ENCODE peak calls at places on chromosomes 11 and 22, in nine cellular contexts. R, W, D, T, C, Z, P, L and O are unnamed samples.

GRCh38 chr11:1082728-1083620 is 8.3 kb downstream of the MUC2 start:
- DNase-seq in Z (no peak), L (no peak), D (no peak), R (peak; percentile 45), W (no peak), T (peak; percentile 12), C (peak; percentile 58), P (no peak), O (no peak)

GRCh38 chr22:36417281-36417686 is 29.5 kb upstream of the MYH9 start:
- DNase-seq in L (peak; percentile 44), P (peak; percentile 82), D (no peak), W (peak; percentile 76), Z (no peak), C (peak; percentile 76), T (no peak), R (no peak), O (no peak)

GRCh38 chr11:35800970-35801953 is 138.7 kb downstream of the TRIM44 start:
- DNase-seq in T (no peak), L (no peak), Z (no peak), W (no peak), D (no peak), R (no peak), C (no peak), P (no peak), O (no peak)

GRCh38 chr22:36982136-36982535 is 37.1 kb downstream of the TST start:
- DNase-seq in L (no peak), T (no peak), D (no peak), P (no peak), C (no peak), W (no peak), R (no peak), Z (no peak), O (no peak)

GRCh38 chr11:124086447-124086846 is 28.8 kb upstream of the VWA5A start:
- DNase-seq in Z (no peak), T (no peak), C (no peak), W (no peak), P (no peak), R (no peak), D (no peak), L (no peak), O (no peak)

GRCh38 chr22:22593964-22594656 is 35.0 kb upstream of the PRAME start:
- DNase-seq in Z (peak; percentile 48), R (no peak), L (no peak), P (peak; percentile 38), C (no peak), T (peak; percentile 66), W (peak; percentile 22), D (no peak), O (no peak)

GRCh38 chr11:123601136-123601535 is 53.3 kb downstream of the SCN3B start:
- DNase-seq in P (no peak), W (peak; percentile 23), D (no peak), R (no peak), C (no peak), L (no peak), Z (no peak), T (no peak), O (no peak)

GRCh38 chr22:39593061-39593930 is 22.7 kb downstream of the CACNA1I start:
- DNase-seq in W (no peak), R (no peak), T (no peak), Z (no peak), P (no peak), L (no peak), D (no peak), C (no peak), O (no peak)

GRCh38 chr11:57146301-57146700 is 35.5 kb upstream of the LRRC55 start:
- DNase-seq in T (no peak), P (no peak), R (no peak), C (no peak), W (no peak), Z (no peak), L (no peak), D (no peak), O (no peak)

GRCh38 chr11:76074178-76075112 is 131.9 kb downstream of the WNT11 start:
- DNase-seq in T (no peak), Z (no peak), L (no peak), D (no peak), C (no peak), W (peak; percentile 68), R (no peak), P (no peak), O (no peak)

GRCh38 chr11:12048936-12049790 is 40.7 kb upstream of the DKK3 start:
- DNase-seq in P (no peak), R (no peak), W (peak; percentile 37), L (no peak), T (no peak), C (no peak), Z (no peak), D (no peak), O (no peak)

GRCh38 chr11:14642453-14642852 is 1.2 kb upstream of the PDE3B start:
- DNase-seq in R (no peak), L (no peak), D (no peak), C (no peak), T (no peak), P (no peak), Z (no peak), W (no peak), O (no peak)

GRCh38 chr11:67301951-67302516 is 1.3 kb upstream of the SSH3 start:
- DNase-seq in D (peak; percentile 77), T (peak; percentile 60), Z (no peak), L (peak; percentile 71), R (peak; percentile 43), W (peak; percentile 32), C (peak; percentile 83), P (peak; percentile 76), O (no peak)

GRCh38 chr11:9565822-9566560 is 7.5 kb upstream of the WEE1 start:
- DNase-seq in L (peak; percentile 94), D (peak; percentile 89), W (peak; percentile 100), Z (peak; percentile 100), R (peak; percentile 69), P (peak; percentile 53), C (no peak), T (peak; percentile 19), O (no peak)

GRCh38 chr11:69074375-69074774 is 25.6 kb downstream of the TPCN2 start:
- DNase-seq in W (no peak), R (no peak), T (no peak), P (no peak), Z (no peak), C (no peak), D (no peak), L (no peak), O (no peak)

GRCh38 chr11:69073445-69073844 is 24.7 kb downstream of the TPCN2 start:
- DNase-seq in P (no peak), Z (no peak), L (no peak), W (no peak), T (no peak), R (no peak), D (no peak), C (no peak), O (no peak)

GRCh38 chr11:69071086-69071800 is 22.5 kb downstream of the TPCN2 start:
- DNase-seq in C (no peak), R (no peak), D (no peak), T (no peak), P (no peak), Z (no peak), L (no peak), W (no peak), O (no peak)

GRCh38 chr11:69074786-69075185 is 26.1 kb downstream of the TPCN2 start:
- DNase-seq in R (no peak), D (no peak), L (no peak), C (no peak), Z (no peak), W (peak; percentile 23), T (no peak), P (no peak), O (no peak)

GRCh38 chr11:69071956-69072355 is 23.2 kb downstream of the TPCN2 start:
- DNase-seq in C (no peak), L (no peak), P (no peak), Z (no peak), D (no peak), T (no peak), W (no peak), R (no peak), O (no peak)
- TF ChIP-seq CTCF in C (no peak), L (no peak), P (no peak), Z (no peak), D (no peak), T (no peak), W (no peak), R (no peak), O (no peak)

GRCh38 chr22:20156611-20157415 is 6.0 kb upstream of the CCDC188 start:
- DNase-seq in T (peak; percentile 97), Z (peak; percentile 52), R (no peak), C (peak; percentile 89), P (peak; percentile 89), L (peak; percentile 64), W (peak; percentile 58), D (peak; percentile 90), O (peak; percentile 93)
- TF ChIP-seq CTCF in T (peak; percentile 100), Z (peak; percentile 98), R (peak; percentile 98), C (peak; percentile 99), P (peak; percentile 100), L (peak; percentile 96), W (peak; percentile 98), D (peak; percentile 99), O (peak; percentile 99)

DNA sequence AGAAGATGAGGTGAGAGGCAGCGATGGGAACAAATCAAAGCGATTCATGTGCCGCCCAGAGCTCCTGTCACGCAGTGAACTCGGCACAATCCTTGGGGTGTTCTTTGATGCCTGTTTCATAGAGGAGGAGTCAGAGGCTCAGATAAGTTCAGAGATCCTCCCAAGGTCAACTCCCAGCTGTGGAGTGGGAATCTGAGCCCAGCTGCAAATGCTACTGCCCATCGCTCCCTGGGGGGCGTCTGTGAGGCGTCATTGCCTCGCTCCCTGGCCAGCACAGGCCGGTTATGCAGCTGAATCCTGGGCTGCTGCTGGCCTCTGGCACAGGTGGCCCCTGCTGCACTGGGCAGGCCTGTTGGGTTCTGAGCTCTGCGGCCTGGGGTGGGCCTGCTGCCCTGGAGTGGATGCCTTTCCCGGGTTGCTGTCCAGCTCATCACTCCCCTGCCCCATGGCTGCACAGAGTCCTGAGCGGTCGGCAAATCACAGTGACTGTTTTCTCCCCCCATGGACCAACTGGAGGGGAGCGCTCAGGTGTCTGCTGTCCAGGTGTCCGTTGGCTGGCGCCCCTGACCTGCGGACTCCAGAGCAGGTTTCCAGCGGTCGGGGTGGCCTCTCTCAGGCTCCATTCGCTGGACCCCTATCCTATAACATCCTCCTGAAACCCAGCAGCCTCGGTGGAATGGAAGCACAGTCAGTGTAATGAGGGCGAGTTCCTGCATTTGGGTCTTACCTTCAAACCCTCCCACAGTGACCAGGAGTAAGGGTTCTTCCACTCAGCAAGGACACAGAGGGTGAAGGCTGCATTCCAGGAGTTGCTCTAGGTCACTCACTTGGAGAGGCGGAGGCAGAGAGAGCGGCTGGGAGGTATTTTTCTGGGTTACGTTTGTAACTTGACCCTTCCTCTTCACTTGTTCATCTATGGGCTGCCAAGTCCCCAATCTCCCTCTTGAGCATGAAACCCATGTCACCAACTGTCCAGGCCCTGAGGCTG is 36.5 kb upstream of the SHISAL1 start:
- DNase-seq in C (no peak), D (no peak), P (no peak), W (no peak), T (no peak), Z (no peak), R (no peak), L (no peak), O (no peak)
- TF ChIP-seq CTCF in C (no peak), D (no peak), P (no peak), W (no peak), T (no peak), Z (no peak), R (no peak), L (no peak), O (no peak)

DNA sequence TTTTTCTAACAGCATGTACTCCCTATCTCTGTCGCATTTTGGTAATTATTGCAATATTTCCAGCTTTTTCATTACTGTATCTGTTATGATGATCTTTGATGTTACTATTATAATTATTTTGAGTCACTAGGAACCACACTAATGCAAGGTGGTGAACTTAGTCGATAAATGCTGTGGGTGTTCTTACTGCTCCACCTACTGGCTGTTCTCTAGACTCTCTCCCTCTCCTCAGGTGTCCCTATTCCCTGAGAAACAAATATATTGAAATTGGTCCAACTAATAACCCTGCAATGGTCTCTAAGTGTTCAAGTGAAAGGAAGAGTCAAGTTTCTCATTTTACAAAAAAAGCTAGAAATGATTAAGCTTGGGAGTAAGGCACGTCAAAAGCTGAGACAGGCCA is 10.5 kb downstream of the ARL14EP start:
- DNase-seq in P (no peak), C (no peak), Z (no peak), R (no peak), T (no peak), W (no peak), D (no peak), L (no peak), O (no peak)
- TF ChIP-seq CTCF in P (no peak), C (peak; percentile 31), Z (peak; percentile 68), R (peak; percentile 37), T (no peak), W (peak; percentile 45), D (peak; percentile 57), L (peak; percentile 43), O (peak; percentile 68)